ENCODE peak calls at places on chromosomes 7 and 10, in four cellular contexts. R, L, I and P are unnamed samples.

GRCh38 chr10:29535778-29536459 is 98.9 kb downstream of the SVIL start:
- DNase-seq in R (no peak), L (no peak), I (no peak), P (peak; percentile 33)

GRCh38 chr10:38008006-38008405 is 2.5 kb upstream of the ZNF33A start:
- DNase-seq in R (no peak), L (peak; percentile 77), I (no peak), P (peak; percentile 92)

GRCh38 chr7:4888161-4888560 is 4.6 kb upstream of the RADIL start:
- DNase-seq in R (no peak), L (no peak), I (no peak), P (no peak)

GRCh38 chr10:11204355-11204879 is 186.7 kb downstream of the CELF2 start:
- DNase-seq in R (no peak), L (no peak), I (no peak), P (no peak)

GRCh38 chr7:78367280-78367773 is 568.8 kb downstream of the PHTF2 start:
- DNase-seq in R (no peak), L (no peak), I (no peak), P (no peak)

GRCh38 chr10:114551310-114551972 is 106.6 kb downstream of the ABLIM1 start:
- DNase-seq in R (peak; percentile 82), L (no peak), I (peak; percentile 76), P (peak; percentile 21)

GRCh38 chr7:2201686-2202360 is 30.9 kb downstream of the MAD1L1 start:
- DNase-seq in R (no peak), L (no peak), I (no peak), P (no peak)

GRCh38 chr10:97069576-97070362 is 116.0 kb downstream of the SLIT1 start:
- DNase-seq in R (peak; percentile 5), L (peak; percentile 88), I (no peak), P (peak; percentile 93)

GRCh38 chr7:79828866-79829265 is 305.8 kb upstream of the GNAI1 start:
- DNase-seq in R (no peak), L (no peak), I (no peak), P (no peak)

GRCh38 chr10:6091630-6092029 is 2.8 kb downstream of the RBM17 start:
- DNase-seq in R (no peak), L (no peak), I (no peak), P (no peak)
- TF ChIP-seq CTCF in R (no peak), L (no peak), I (no peak), P (no peak)

DNA sequence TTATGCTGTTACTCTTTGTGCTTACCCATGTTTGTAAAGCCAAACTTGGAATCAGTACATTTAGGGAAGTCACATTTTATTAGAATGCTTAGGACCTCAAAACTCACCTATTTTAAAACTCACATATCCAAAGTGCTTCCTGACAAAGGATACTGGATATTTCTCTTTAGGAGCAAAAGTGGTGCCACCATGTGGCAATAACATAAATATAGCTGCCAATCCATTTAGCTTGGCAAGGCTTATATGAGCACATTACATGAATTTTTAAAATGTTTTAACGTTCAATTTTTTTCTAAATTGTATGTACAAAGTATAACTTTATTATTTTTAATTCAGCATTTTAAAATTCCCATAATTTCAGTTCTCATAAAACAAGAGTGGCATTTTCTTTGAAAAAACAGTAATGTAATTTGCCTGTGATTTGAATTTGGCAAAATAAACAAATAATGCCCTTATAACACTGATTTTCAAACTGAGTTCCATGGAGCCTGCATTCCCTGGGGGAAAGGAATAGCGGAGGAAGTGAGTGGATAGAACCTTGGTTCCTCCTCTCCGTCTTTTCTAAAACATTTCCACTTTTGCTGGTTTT is 75.4 kb downstream of the HDAC9 start:
- DNase-seq in R (no peak), L (peak; percentile 63), I (no peak), P (peak; percentile 54)
- TF ChIP-seq CTCF in R (peak; percentile 60), L (peak; percentile 56), I (peak; percentile 65), P (peak; percentile 28)

GRCh38 chr7:101529560-101529959 is 99.5 kb downstream of the MYL10 start:
- DNase-seq in R (no peak), L (no peak), I (no peak), P (no peak)

GRCh38 chr7:101532400-101533102 is 96.5 kb downstream of the MYL10 start:
- DNase-seq in R (no peak), L (no peak), I (no peak), P (no peak)

GRCh38 chr7:101524376-101524775 is 104.7 kb downstream of the MYL10 start:
- DNase-seq in R (no peak), L (no peak), I (no peak), P (no peak)

GRCh38 chr7:101532000-101532399 is 97.1 kb downstream of the MYL10 start:
- DNase-seq in R (no peak), L (no peak), I (no peak), P (no peak)

GRCh38 chr7:101527844-101528667 is 101.0 kb downstream of the MYL10 start:
- DNase-seq in R (no peak), L (no peak), I (no peak), P (peak; percentile 31)
- TF ChIP-seq CTCF in R (no peak), L (no peak), I (no peak), P (no peak)

GRCh38 chr10:121498071-121498470 is 100.2 kb downstream of the FGFR2 start:
- DNase-seq in R (no peak), L (no peak), I (no peak), P (no peak)
- TF ChIP-seq CTCF in R (no peak), L (no peak), I (no peak), P (no peak)

DNA sequence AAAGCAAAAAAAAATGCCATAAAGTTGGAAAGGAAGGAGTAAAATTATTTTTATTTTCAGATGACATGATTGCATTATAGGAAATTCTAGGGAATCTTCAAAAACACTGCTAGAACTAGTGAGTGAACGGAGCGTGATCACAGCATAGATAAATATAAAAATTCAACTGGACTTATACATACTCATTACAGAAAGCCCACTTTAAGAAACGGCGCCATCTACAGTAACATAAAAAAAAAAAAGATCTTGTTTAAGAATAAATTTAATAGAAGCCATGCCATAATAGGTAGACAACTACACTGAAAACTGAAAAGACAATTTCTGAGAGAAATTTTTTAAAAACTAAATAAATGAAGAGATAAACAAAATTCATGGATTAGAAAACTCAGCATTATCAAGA is 623.1 kb upstream of the MGMT start:
- DNase-seq in R (no peak), L (peak; percentile 25), I (no peak), P (no peak)
- TF ChIP-seq CTCF in R (peak; percentile 30), L (no peak), I (peak; percentile 41), P (no peak)

DNA sequence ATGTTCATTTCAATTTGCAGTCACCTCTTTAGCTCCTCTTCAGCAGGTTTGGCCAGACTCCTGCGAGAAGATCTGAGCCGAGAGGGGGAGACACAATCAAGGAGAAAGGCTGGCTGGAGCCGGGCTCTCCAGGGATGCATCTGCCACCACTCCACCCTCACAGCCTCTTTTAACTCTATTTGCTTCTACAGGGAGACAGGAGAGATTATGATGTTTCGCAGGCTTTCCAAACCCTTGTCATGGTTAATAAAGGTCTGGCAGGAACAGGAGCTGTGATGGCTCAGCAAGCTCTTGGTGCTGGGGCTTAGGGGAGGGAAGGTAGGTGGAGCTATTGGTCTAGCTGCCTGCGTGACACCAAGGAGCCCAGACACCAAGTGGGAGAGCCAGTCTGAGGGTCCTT is 448.1 kb upstream of the PODXL start:
- DNase-seq in R (peak; percentile 41), L (peak; percentile 4), I (no peak), P (peak; percentile 6)
- TF ChIP-seq CTCF in R (peak; percentile 44), L (no peak), I (peak; percentile 62), P (no peak)

GRCh38 chr10:74645681-74646080 is 180.7 kb upstream of the KAT6B start:
- DNase-seq in R (no peak), L (no peak), I (no peak), P (no peak)

GRCh38 chr10:74642901-74643585 is 183.4 kb upstream of the KAT6B start:
- DNase-seq in R (no peak), L (no peak), I (no peak), P (peak; percentile 8)

GRCh38 chr10:74640134-74640533 is 186.3 kb upstream of the KAT6B start:
- DNase-seq in R (no peak), L (peak; percentile 20), I (no peak), P (no peak)

GRCh38 chr10:74641659-74642058 is 184.7 kb upstream of the KAT6B start:
- DNase-seq in R (no peak), L (no peak), I (no peak), P (no peak)

DNA sequence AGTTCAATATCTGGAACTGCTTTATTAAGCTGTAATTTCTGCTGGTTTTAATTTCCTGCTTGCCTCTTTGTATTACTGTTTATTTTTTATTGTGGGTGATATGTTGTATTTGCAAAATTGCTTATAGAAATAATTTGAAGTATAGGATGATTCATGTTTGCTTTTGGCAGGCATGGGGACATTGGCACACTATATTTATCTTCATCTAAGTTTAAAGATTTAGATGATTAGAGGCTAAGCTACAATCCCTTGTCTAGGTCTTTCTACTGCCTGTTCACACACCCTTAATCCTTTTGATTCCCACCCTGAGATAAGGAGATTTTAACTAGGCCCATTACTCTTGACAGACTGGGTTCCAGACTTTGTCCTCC is 182.8 kb upstream of the KAT6B start:
- DNase-seq in R (no peak), L (no peak), I (no peak), P (no peak)
- TF ChIP-seq CTCF in R (no peak), L (no peak), I (no peak), P (no peak)

DNA sequence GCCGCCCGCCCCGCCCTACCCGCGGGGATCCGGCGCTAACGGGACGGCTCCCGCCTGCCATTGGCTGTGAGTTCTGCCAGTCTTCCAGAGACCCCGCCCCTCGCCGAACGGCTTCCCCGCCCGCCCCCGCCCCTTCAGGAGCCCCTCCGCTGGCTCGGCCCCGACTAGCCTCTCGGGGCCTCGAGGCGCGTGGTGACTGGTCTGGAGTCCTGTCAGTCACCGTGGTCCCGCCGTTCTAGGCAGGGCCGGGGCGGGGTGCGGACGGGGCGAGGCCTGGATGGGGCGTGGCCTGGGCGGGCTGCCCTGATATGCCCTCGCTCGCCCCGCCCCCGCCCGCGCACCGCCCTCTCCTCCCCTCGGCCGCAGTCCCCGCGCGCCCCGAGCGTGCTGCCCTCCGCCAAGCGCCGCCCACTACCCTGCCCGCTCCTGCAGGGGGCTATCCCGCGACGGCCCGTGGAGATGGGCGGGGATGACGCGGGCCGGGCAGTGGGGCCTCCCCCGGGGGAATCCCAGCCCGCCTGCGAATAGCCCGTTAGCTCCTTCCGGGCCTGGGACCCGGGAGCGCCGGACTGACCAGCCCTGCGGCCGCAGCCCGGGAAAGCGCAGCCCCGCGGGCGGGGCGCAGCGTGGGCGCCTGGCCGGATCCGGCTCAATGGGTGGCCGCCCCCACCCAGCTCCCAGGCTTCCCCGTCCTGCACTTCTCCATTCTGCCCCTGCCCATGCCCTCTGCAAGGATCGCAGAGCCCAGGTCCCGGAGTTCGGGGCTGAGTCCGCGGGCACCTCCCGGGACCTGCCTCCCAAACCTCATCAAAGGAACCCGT is 444 bp upstream of the HIP1 start:
- DNase-seq in R (peak; percentile 100), L (peak; percentile 98), I (peak; percentile 99), P (peak; percentile 78)
- TF ChIP-seq CTCF in R (peak; percentile 21), L (no peak), I (peak; percentile 19), P (no peak)

DNA sequence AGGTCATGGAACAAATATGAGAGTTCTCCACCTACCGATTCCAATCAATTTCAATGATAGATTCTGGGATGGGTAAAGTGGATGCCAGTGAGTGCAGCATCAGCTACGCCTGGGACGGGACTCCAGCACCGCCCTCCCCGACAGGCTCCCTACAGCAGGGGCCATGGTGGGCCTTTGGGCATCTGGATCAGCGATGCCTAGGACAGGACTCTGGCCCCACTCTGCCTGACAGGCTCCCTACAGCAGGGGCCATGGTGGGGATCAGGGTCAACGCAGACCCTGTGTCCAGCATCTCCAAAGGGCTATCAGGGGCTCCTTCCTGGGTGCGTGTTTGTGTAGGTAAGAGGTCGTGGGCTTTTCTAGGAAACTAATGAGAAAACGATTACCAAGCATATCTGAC is 111.2 kb upstream of the TCERG1L start:
- DNase-seq in R (no peak), L (no peak), I (no peak), P (no peak)
- TF ChIP-seq CTCF in R (no peak), L (no peak), I (no peak), P (no peak)

GRCh38 chr7:155069992-155070827 is at the start of gene HTR5A:
- DNase-seq in R (peak; percentile 74), L (peak; percentile 79), I (no peak), P (peak; percentile 57)
- TF ChIP-seq CTCF in R (no peak), L (no peak), I (no peak), P (no peak)